ENCODE peak calls at places on chromosomes 4 and X, in four cellular contexts. S is CD8-positive, alpha-beta T cell; K is Caco-2; N is heart left ventricle. T is an unnamed sample. For H3K4me1 and H3K36me3, the result is how much of the 10 kb centered on the place peaks cover.

GRCh38 chrX:55767100-55767499 is 49.6 kb downstream of the RRAGB start:
- DNase-seq in S (no peak), K (no peak), N (no peak), T (no peak)

GRCh38 chr4:109434793-109435080 is 1.1 kb downstream of the SEC24B start:
- DNase-seq in S (no peak), K (no peak), N (no peak), T (no peak)

GRCh38 chr4:102217775-102218174 is 127.5 kb downstream of the SLC39A8 start:
- DNase-seq in S (no peak), K (no peak), N (no peak), T (no peak)

GRCh38 chr4:13530823-13531608 is 13.3 kb downstream of the NKX3-2 start:
- DNase-seq in S (no peak), K (no peak), N (no peak), T (no peak)

GRCh38 chr4:86769794-86770193 is 79.4 kb downstream of the SLC10A6 start:
- DNase-seq in S (no peak), K (no peak), N (no peak), T (no peak)

GRCh38 chr4:157075811-157076577 is at the start of gene GLRB:
- DNase-seq in S (no peak), K (no peak), N (peak), T (peak)

GRCh38 chr4:6806924-6807676 is 24.6 kb downstream of the KIAA0232 start:
- DNase-seq in S (no peak), K (no peak), N (no peak), T (no peak)

GRCh38 chr4:60241886-60242285 is 958.2 kb upstream of the ADGRL3 start:
- DNase-seq in S (no peak), K (no peak), N (no peak), T (no peak)

GRCh38 chr4:154606728-154607723 is 5.4 kb downstream of the FGG start:
- DNase-seq in S (no peak), K (no peak), N (no peak), T (no peak)

GRCh38 chrX:133923113-133923512 is 62.3 kb downstream of the GPC3 start:
- DNase-seq in S (no peak), K (no peak), N (no peak), T (no peak)

GRCh38 chr4:74473155-74473811 is 28.3 kb downstream of the AREG start:
- DNase-seq in S (no peak), K (no peak), N (no peak), T (no peak)

GRCh38 chrX:18701621-18702361 is 5.7 kb upstream of the PPEF1 start:
- DNase-seq in S (no peak), K (no peak), N (peak), T (no peak)

GRCh38 chrX:39335447-39336235 is 534.4 kb downstream of the MID1IP1 start:
- DNase-seq in S (no peak), K (no peak), N (no peak), T (no peak)

GRCh38 chr4:99855677-99856076 is 38.5 kb downstream of the LAMTOR3 start:
- DNase-seq in S (no peak), K (no peak), N (no peak), T (no peak)

GRCh38 chr4:99859618-99860017 is 34.6 kb downstream of the LAMTOR3 start:
- DNase-seq in S (no peak), K (no peak), N (no peak), T (no peak)

GRCh38 chr4:99853993-99854392 is 37.4 kb downstream of the DAPP1 start:
- DNase-seq in S (no peak), K (no peak), N (no peak), T (no peak)

GRCh38 chr4:99856166-99856565 is 38.1 kb downstream of the LAMTOR3 start:
- DNase-seq in S (no peak), K (no peak), N (no peak), T (no peak)

DNA sequence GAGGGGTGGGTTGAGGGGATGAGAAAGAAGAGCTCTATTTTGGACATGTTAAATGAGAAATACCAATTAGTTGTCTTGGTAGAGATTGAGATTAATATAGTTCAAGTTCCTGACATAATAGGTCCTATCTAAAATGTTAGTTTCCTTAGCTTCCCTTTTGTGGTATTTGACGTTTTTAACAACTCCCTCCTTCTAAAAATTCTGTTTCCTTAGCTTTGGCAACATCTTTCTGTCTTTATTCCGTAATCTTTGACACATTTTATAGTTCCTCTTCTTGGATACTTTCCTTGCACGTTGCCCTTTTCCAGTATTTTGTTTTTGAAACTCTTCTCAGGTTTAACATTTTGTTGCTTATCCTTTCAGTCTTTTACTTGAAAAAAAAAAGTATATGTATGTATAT is 36.9 kb downstream of the LAMTOR3 start:
- DNase-seq in S (no peak), K (no peak), N (no peak), T (no peak)
- H3K4me1 ChIP-seq in S (under half), K (under half), N (under half), T (under half)

GRCh38 chrX:47208108-47208507 is 10.4 kb upstream of the CDK16 start:
- DNase-seq in S (no peak), K (no peak), N (no peak), T (peak)

GRCh38 chrX:47210661-47211425 is 7.6 kb upstream of the CDK16 start:
- DNase-seq in S (no peak), K (no peak), N (no peak), T (peak)

GRCh38 chrX:47206316-47206715 is 12.2 kb upstream of the CDK16 start:
- DNase-seq in S (no peak), K (no peak), N (no peak), T (no peak)

GRCh38 chrX:47212381-47213293 is 5.8 kb upstream of the CDK16 start:
- DNase-seq in S (no peak), K (no peak), N (no peak), T (no peak)

GRCh38 chrX:47209508-47210238 is 8.8 kb upstream of the CDK16 start:
- DNase-seq in S (no peak), K (no peak), N (peak), T (peak)
- H3K36me3 ChIP-seq in S (under half), K (under half), N (half or more), T (half or more)

DNA sequence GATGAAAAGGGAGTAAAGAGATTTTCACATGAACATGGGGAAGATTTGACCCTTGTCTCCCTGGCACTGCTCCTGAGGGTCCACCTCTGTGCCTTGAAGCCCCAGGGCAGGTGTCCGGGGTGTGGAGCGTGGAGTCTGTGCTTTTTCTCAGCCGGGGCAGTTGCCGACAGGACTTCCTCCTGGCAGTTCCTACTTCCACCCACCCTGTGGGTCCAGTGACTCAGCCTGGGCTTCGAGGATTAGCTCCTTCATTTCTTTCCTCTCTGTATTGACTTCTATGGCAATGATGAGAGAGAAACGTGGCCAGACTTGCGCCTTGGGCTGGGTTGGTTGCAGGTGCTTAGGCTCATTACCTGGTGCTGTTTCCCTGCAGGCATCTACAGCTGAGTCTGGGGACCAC is 35.9 kb upstream of the CLCN4 start:
- DNase-seq in S (no peak), K (no peak), N (no peak), T (no peak)
- H3K4me1 ChIP-seq in S (under half), K (under half), N (under half), T (under half)

GRCh38 chrX:11764602-11765067 is 6.6 kb downstream of the MSL3 start:
- DNase-seq in S (no peak), K (no peak), N (no peak), T (no peak)
- H3K36me3 ChIP-seq in S (under half), K (under half), N (half or more), T (under half)

DNA sequence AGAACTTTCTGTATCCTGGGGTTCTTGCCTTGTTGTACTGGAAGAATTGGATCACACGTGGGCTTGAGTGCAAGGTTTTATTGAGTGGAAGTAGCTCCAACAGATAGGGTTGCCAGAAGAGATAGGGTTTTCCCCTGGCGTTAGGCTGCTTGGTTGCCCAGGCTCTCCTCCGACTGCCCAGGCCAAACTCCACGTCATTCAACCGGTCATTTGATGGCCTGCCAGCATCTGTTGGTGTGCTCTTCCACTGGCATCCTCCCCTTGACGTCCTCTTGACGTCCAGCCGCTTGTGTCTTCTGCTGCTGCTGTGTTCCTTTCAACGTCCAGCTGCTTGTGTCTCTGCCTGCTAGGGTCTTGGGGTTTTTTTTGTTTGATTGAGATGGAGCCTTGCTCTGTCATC is 340.3 kb upstream of the ZCCHC13 start:
- DNase-seq in S (no peak), K (no peak), N (peak), T (peak)
- H3K4me1 ChIP-seq in S (under half), K (under half), N (under half), T (under half)

GRCh38 chrX:103780701-103781402 is 4.2 kb downstream of the PLP1 start:
- DNase-seq in S (no peak), K (no peak), N (no peak), T (no peak)
- H3K36me3 ChIP-seq in S (under half), K (under half), N (under half), T (under half)

GRCh38 chr4:186871856-186872255 is 148.2 kb upstream of the FAT1 start:
- DNase-seq in S (no peak), K (no peak), N (no peak), T (no peak)
- H3K4me1 ChIP-seq in S (under half), K (under half), N (under half), T (under half)

T was measured in psoas muscle.